ENCODE peak calls at places on chromosomes 13 and 19, in seven cellular contexts. D is Peyer's patch, V is GM23338, R is HL-60, E is thoracic aorta, X is mesothelial cell of epicardium, W is RWPE1. A is an unnamed sample.

GRCh38 chr13:45292176-45292575 is 48.8 kb downstream of the TPT1 start:
- DNase-seq in D (no peak), V (no peak), R (no peak), E (no peak), X (no peak), W (peak), A (no peak)

GRCh38 chr19:10270180-10270615 is 722 bp upstream of the ICAM1 start:
- DNase-seq in D (peak), V (peak), R (peak), E (no peak), X (no peak), W (no peak), A (peak)

GRCh38 chr19:12834976-12835757 is 788 bp upstream of the RTBDN start:
- DNase-seq in D (no peak), V (peak), R (no peak), E (no peak), X (no peak), W (no peak), A (no peak)

GRCh38 chr13:42064259-42064658 is 15.8 kb downstream of the DGKH start:
- DNase-seq in D (no peak), V (no peak), R (no peak), E (no peak), X (no peak), W (no peak), A (no peak)

GRCh38 chr13:48161530-48162179 is 66.8 kb upstream of the MED4 start:
- DNase-seq in D (no peak), V (no peak), R (peak), E (peak), X (no peak), W (no peak), A (no peak)

GRCh38 chr13:75537401-75538365 is at the start of gene COMMD6:
- DNase-seq in D (peak), V (peak), R (peak), E (peak), X (peak), W (peak), A (peak)

GRCh38 chr19:39424934-39425333 is 10.8 kb downstream of the RPS16 start:
- DNase-seq in D (no peak), V (no peak), R (no peak), E (no peak), X (no peak), W (no peak), A (no peak)

GRCh38 chr13:111153977-111154332 is 38.8 kb downstream of the ARHGEF7 start:
- DNase-seq in D (peak), V (peak), R (peak), E (no peak), X (no peak), W (peak), A (peak)

GRCh38 chr19:55136399-55137102 is 12.5 kb downstream of the TNNT1 start:
- DNase-seq in D (no peak), V (no peak), R (no peak), E (no peak), X (no peak), W (no peak), A (no peak)

GRCh38 chr19:46015080-46015960 is 7.5 kb downstream of the PGLYRP1 start:
- DNase-seq in D (peak), V (peak), R (no peak), E (no peak), X (no peak), W (peak), A (peak)
- TF ChIP-seq CTCF in D (no peak), V (peak), R (no peak), E (no peak), X (no peak), W (no peak), A (no peak)

DNA sequence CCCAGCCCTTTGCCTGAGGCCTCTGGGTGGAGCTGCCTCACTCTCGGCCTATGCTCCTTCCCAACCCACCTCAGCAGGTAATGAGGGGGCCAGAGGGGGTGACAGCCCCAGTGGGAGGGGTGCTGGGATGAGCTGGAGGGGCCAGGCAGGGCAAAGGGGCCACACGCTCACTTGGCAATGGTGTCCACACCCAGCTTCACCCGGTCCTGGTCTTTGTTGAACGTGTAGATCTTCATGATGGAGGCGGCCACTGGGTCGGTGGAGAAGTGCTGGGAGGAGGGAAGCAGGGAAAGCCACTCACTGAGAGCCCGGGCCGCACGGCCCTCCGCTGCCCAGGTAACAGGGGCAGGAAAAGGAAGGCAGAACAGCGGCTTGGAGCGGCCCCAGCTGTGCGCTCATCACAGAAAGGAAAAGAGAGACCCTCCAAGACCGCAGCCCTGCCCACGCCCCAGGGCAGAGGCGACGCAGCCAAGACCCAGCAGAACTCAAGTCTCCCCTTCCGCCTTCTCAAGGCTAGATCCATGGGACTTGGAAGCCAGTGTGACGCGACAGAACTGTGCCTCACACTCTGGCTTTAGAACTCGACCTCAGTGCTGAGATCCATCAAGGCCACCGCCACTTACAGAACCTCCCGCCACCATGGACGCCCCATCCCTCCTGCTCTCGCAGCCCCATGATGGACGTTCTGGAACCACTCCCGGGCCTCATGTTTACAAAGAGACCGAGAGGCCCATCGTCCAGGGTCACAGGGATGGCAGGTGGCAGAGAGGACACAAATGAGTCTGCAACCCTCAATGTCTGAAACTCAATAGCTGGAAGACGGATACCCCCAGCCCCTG is 9.2 kb downstream of the UBXN6 start:
- DNase-seq in D (no peak), V (no peak), R (no peak), E (no peak), X (no peak), W (no peak), A (no peak)
- TF ChIP-seq CTCF in D (no peak), V (no peak), R (no peak), E (no peak), X (no peak), W (no peak), A (no peak)

GRCh38 chr19:17390665-17391370 is 3.2 kb downstream of the CCDC194 start:
- DNase-seq in D (peak), V (peak), R (peak), E (peak), X (peak), W (peak), A (peak)
- TF ChIP-seq CTCF in D (peak), V (peak), R (peak), E (peak), X (peak), W (peak), A (peak)

DNA sequence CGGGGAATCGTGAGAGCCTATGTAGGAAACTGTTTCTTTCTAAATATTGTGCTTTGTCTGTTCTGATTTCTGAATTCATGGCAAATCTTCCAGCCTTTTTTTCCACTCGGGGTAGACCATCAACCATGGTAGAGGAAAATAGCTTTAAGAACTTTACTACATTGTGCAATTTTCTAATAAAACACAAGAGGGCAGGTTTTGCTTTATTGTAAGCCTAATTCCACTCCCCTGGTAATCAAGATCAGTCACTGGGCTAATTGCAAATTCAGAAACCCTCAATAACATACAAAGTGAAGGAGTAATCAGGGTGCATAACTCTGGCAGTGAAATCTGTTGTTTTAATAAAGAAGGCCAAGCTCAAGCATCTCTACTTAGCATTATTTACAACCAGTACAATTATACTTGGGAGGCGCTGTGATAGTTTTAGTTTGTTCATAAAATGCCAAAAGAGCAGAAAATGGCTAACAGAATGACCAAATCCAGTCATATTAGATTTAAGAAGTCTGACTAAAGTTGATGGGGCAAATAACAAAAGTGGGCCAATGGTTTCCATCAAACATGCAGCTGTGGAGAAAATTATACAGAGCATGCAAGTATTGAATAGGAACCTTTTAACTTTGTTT is 43.8 kb downstream of the DCT start:
- DNase-seq in D (no peak), V (peak), R (no peak), E (no peak), X (no peak), W (peak), A (no peak)
- TF ChIP-seq CTCF in D (peak), V (peak), R (peak), E (peak), X (peak), W (peak), A (peak)

GRCh38 chr19:15759962-15760565 is 22.3 kb downstream of the OR10H3 start:
- DNase-seq in D (no peak), V (no peak), R (no peak), E (no peak), X (no peak), W (no peak), A (no peak)
- TF ChIP-seq CTCF in D (no peak), V (no peak), R (peak), E (no peak), X (no peak), W (no peak), A (no peak)

GRCh38 chr19:49113762-49114629 is at the start of gene LIN7B:
- DNase-seq in D (peak), V (peak), R (no peak), E (no peak), X (peak), W (peak), A (peak)
- TF ChIP-seq CTCF in D (peak), V (peak), R (peak), E (peak), X (no peak), W (peak), A (peak)

A was measured in natural killer cell.